ENCODE peak calls at places on chromosomes 4 and X, in eight cellular contexts. V is SJSA1, L is choroid plexus epithelial cell, T is cardiac fibroblast, W is Right ventricle myocardium superior, A is NAMALWA, P is caudate nucleus, F is A673. X is an unnamed sample.

GRCh38 chr4:154618708-154619315 is 6.4 kb upstream of the FGG start:
- DNase-seq in L (peak; percentile 76), V (peak; percentile 8), P (peak; percentile 6), F (peak; percentile 56), A (peak; percentile 83), W (peak; percentile 42), T (peak; percentile 61), X (peak; percentile 5)

GRCh38 chrX:103441878-103442535 is 65.7 kb downstream of the BEX3 start:
- DNase-seq in F (no peak), A (no peak), L (no peak), P (no peak), T (no peak), W (no peak), V (no peak), X (no peak)

GRCh38 chrX:119407681-119408080 is 8.5 kb downstream of the SLC25A43 start:
- DNase-seq in V (no peak), F (no peak), T (no peak), P (no peak), A (no peak), L (no peak), W (no peak), X (no peak)

GRCh38 chr4:18935956-18936355 is 914.4 kb upstream of the LCORL start:
- DNase-seq in V (no peak), W (no peak), T (no peak), L (peak; percentile 14), P (no peak), F (peak; percentile 25), A (no peak), X (peak; percentile 39)

GRCh38 chrX:16828126-16828908 is 41.8 kb downstream of the RBBP7 start:
- DNase-seq in A (no peak), V (no peak), L (peak; percentile 96), P (no peak), W (no peak), T (peak; percentile 92), F (peak; percentile 15), X (no peak)

GRCh38 chr4:88858752-88859151 is 161.1 kb upstream of the NAP1L5 start:
- DNase-seq in T (no peak), V (no peak), L (no peak), F (no peak), W (no peak), A (peak; percentile 55), P (no peak), X (no peak)

GRCh38 chr4:190020790-190021717 is 6.0 kb downstream of the FRG2 start:
- DNase-seq in L (peak; percentile 23), P (no peak), A (no peak), T (peak; percentile 40), F (peak; percentile 76), V (no peak), W (peak; percentile 51), X (no peak)

GRCh38 chrX:13418126-13419091 is 98.6 kb upstream of the ATXN3L start:
- DNase-seq in P (no peak), A (no peak), L (peak; percentile 26), V (peak; percentile 65), W (no peak), T (peak; percentile 51), F (peak; percentile 53), X (no peak)

GRCh38 chr4:89110986-89111832 is at the start of gene TIGD2:
- DNase-seq in L (peak; percentile 92), V (peak; percentile 93), F (peak; percentile 88), P (peak; percentile 77), T (peak; percentile 92), A (peak; percentile 86), W (peak; percentile 92), X (peak; percentile 62)

GRCh38 chr4:26731342-26731741 is 129.3 kb upstream of the STIM2 start:
- DNase-seq in A (no peak), F (no peak), W (no peak), V (no peak), T (no peak), L (no peak), P (no peak), X (no peak)